ENCODE peak calls at places on chromosomes 1 and 21, in four cellular contexts. One of them, this sample, is unnamed.

GRCh38 chr1:70079546-70079945 is 125.8 kb downstream of the LRRC40 start:
- DNase-seq in GM10248: no peak
- DNase-seq in CD8-positive, alpha-beta memory T cell: no peak
- DNase-seq in IMR-90: no peak
- DNase-seq in this sample: no peak

GRCh38 chr1:111948209-111949131 is 41.0 kb downstream of the KCND3 start:
- DNase-seq in GM10248: no peak
- DNase-seq in CD8-positive, alpha-beta memory T cell: no peak
- DNase-seq in IMR-90: no peak
- DNase-seq in this sample: no peak

GRCh38 chr1:205466612-205467236 is 10.9 kb upstream of the BLACAT1 start:
- DNase-seq in GM10248: no peak
- DNase-seq in CD8-positive, alpha-beta memory T cell: peak; percentile 20
- DNase-seq in IMR-90: no peak
- DNase-seq in this sample: no peak

GRCh38 chr1:21491483-21492170 is 17.6 kb upstream of the ALPL start:
- DNase-seq in GM10248: no peak
- DNase-seq in CD8-positive, alpha-beta memory T cell: no peak
- DNase-seq in IMR-90: no peak
- DNase-seq in this sample: no peak

GRCh38 chr21:20023199-20023598 is 975.0 kb upstream of the NCAM2 start:
- DNase-seq in GM10248: no peak
- DNase-seq in CD8-positive, alpha-beta memory T cell: no peak
- DNase-seq in IMR-90: no peak
- DNase-seq in this sample: no peak

GRCh38 chr1:170175032-170175431 is 29.3 kb downstream of the NTMT2 start:
- DNase-seq in GM10248: no peak
- DNase-seq in CD8-positive, alpha-beta memory T cell: no peak
- DNase-seq in IMR-90: peak; percentile 21
- DNase-seq in this sample: no peak

GRCh38 chr1:64471218-64471719 is 1.3 kb downstream of the CACHD1 start:
- DNase-seq in GM10248: no peak
- DNase-seq in CD8-positive, alpha-beta memory T cell: no peak
- DNase-seq in IMR-90: no peak
- DNase-seq in this sample: no peak

GRCh38 chr1:38831753-38832734 is 27.5 kb downstream of the RRAGC start:
- DNase-seq in GM10248: no peak
- DNase-seq in CD8-positive, alpha-beta memory T cell: no peak
- DNase-seq in IMR-90: no peak
- DNase-seq in this sample: no peak

GRCh38 chr1:222241410-222241809 is 306.5 kb downstream of the HHIPL2 start:
- DNase-seq in GM10248: no peak
- DNase-seq in CD8-positive, alpha-beta memory T cell: no peak
- DNase-seq in IMR-90: no peak
- DNase-seq in this sample: no peak

GRCh38 chr1:75461808-75462325 is 149.0 kb downstream of the SLC44A5 start:
- DNase-seq in GM10248: no peak
- DNase-seq in CD8-positive, alpha-beta memory T cell: no peak
- DNase-seq in IMR-90: no peak
- DNase-seq in this sample: no peak